ENCODE peak calls at places on chromosomes 12 and 14, in ten cellular contexts. G is pancreas, C is breast epithelium, J is brain microvascular endothelial cell, U is A549, Y is prostate gland, F is GM23338, E is substantia nigra, O is neural progenitor cell, M is psoas muscle. T is an unnamed sample.

GRCh38 chr12:46269429-46270241 is 792 bp upstream of the SLC38A1 start:
- DNase-seq in M (no peak), C (no peak), F (peak; percentile 74), J (no peak), E (no peak), Y (no peak), O (peak; percentile 56), G (no peak), U (no peak), T (no peak)

GRCh38 chr14:58690801-58691516 is 53.2 kb downstream of the DACT1 start:
- DNase-seq in C (no peak), F (no peak), M (no peak), G (peak; percentile 17), Y (no peak), J (no peak), O (no peak), E (no peak), U (no peak), T (no peak)

GRCh38 chr12:38883629-38884134 is 21.7 kb downstream of the CPNE8 start:
- DNase-seq in F (no peak), U (no peak), J (no peak), G (no peak), C (no peak), M (no peak), O (no peak), E (no peak), Y (no peak), T (no peak)

GRCh38 chr14:52044791-52045522 is 23.9 kb downstream of the NID2 start:
- DNase-seq in C (no peak), Y (no peak), O (no peak), J (peak; percentile 65), U (peak; percentile 20), G (peak; percentile 78), E (no peak), F (no peak), M (no peak), T (peak; percentile 73)

GRCh38 chr14:103839569-103839968 is 7.8 kb downstream of the PPP1R13B start:
- DNase-seq in U (no peak), F (no peak), M (no peak), G (no peak), Y (no peak), J (no peak), O (no peak), C (no peak), E (no peak), T (no peak)

GRCh38 chr14:67943947-67944346 is 124.4 kb downstream of the RAD51B start:
- DNase-seq in O (peak; percentile 92), G (peak; percentile 30), M (no peak), U (peak; percentile 92), J (peak; percentile 89), Y (peak; percentile 88), F (peak; percentile 95), C (peak; percentile 58), E (no peak), T (peak; percentile 79)

GRCh38 chr12:12608557-12608957 is 3.1 kb upstream of the CREBL2 start:
- DNase-seq in C (no peak), G (no peak), E (no peak), O (no peak), M (no peak), J (no peak), F (no peak), U (peak; percentile 68), Y (no peak), T (no peak)

GRCh38 chr14:97777622-97778021 is 980.4 kb downstream of the VRK1 start:
- DNase-seq in C (no peak), O (no peak), M (no peak), E (no peak), J (no peak), U (no peak), G (no peak), F (no peak), Y (no peak), T (no peak)

GRCh38 chr12:108939594-108939993 is 59.7 kb downstream of the DAO start:
- DNase-seq in G (no peak), E (no peak), J (peak; percentile 26), C (no peak), M (no peak), O (peak; percentile 56), Y (no peak), U (peak; percentile 57), F (peak; percentile 69), T (no peak)

GRCh38 chr14:61147369-61147897 is 133.7 kb downstream of the TMEM30B start:
- DNase-seq in E (no peak), U (no peak), J (peak; percentile 48), Y (no peak), O (no peak), M (no peak), C (no peak), G (no peak), F (no peak), T (no peak)

GRCh38 chr12:59650594-59651229 is 54.9 kb downstream of the SLC16A7 start:
- DNase-seq in G (no peak), E (no peak), M (no peak), J (no peak), O (no peak), Y (no peak), U (no peak), C (no peak), F (peak; percentile 14), T (no peak)

GRCh38 chr12:93707836-93708235 is 30.7 kb downstream of the CRADD start:
- DNase-seq in M (no peak), C (no peak), J (peak; percentile 24), F (no peak), G (no peak), O (no peak), E (no peak), Y (no peak), U (peak; percentile 59), T (no peak)

GRCh38 chr12:3036901-3037600 is 40.1 kb upstream of the TSPAN9 start:
- DNase-seq in M (no peak), O (no peak), E (no peak), C (no peak), J (no peak), F (no peak), Y (no peak), U (no peak), G (no peak), T (no peak)

GRCh38 chr12:3034067-3034750 is 43.0 kb upstream of the TSPAN9 start:
- DNase-seq in M (peak; percentile 90), G (peak; percentile 70), O (peak; percentile 83), U (peak; percentile 79), F (peak; percentile 94), Y (no peak), E (no peak), J (peak; percentile 80), C (peak; percentile 61), T (peak; percentile 35)

GRCh38 chr12:3033538-3033865 is 43.7 kb upstream of the TSPAN9 start:
- DNase-seq in M (peak; percentile 81), E (no peak), C (no peak), Y (no peak), F (no peak), O (no peak), U (no peak), J (no peak), G (no peak), T (no peak)

GRCh38 chr12:3035815-3036702 is 41.1 kb upstream of the TSPAN9 start:
- DNase-seq in Y (no peak), G (no peak), O (peak; percentile 78), J (peak; percentile 28), U (no peak), M (no peak), E (peak; percentile 34), F (peak; percentile 42), C (no peak), T (no peak)

DNA sequence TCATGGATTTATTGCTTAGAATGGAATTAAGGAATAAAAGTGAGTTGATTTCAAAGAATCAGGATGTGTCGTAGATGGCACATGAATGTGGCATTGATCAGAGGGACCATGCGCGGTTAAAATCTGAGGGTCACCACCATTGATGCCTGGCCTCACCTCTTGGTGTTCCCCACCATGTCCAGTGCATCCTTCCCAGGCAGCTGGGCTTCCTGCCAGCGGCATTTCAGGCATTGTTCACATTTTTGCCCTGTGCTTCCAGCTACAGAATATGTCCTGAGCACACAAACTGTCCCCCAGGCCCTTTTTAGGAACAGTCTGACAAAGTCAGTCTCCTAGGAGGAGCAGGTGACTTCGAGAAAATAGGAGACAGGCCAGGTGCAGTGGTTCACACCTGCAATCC is 42.0 kb upstream of the TSPAN9 start:
- DNase-seq in J (peak; percentile 40), O (no peak), M (no peak), Y (no peak), C (no peak), U (no peak), F (no peak), G (no peak), E (no peak), T (no peak)
- H3K27ac ChIP-seq in J (no peak overlapping the region), O (no peak overlapping the region), M (no peak overlapping the region), Y (no peak overlapping the region), C (no peak overlapping the region), U (no peak overlapping the region), F (peak overlapping the region; percentile 55), G (no peak overlapping the region), E (peak overlapping the region; percentile 95), T (no peak overlapping the region)

GRCh38 chr12:113647048-113647447 is 175.4 kb upstream of the LHX5 start:
- DNase-seq in F (peak; percentile 51), E (no peak), G (no peak), J (no peak), M (no peak), C (no peak), U (peak; percentile 29), Y (no peak), O (peak; percentile 53), T (no peak)
- H3K27ac ChIP-seq in F (no peak overlapping the region), E (no peak overlapping the region), G (no peak overlapping the region), J (no peak overlapping the region), M (no peak overlapping the region), C (no peak overlapping the region), U (no peak overlapping the region), Y (no peak overlapping the region), O (no peak overlapping the region), T (no peak overlapping the region)

DNA sequence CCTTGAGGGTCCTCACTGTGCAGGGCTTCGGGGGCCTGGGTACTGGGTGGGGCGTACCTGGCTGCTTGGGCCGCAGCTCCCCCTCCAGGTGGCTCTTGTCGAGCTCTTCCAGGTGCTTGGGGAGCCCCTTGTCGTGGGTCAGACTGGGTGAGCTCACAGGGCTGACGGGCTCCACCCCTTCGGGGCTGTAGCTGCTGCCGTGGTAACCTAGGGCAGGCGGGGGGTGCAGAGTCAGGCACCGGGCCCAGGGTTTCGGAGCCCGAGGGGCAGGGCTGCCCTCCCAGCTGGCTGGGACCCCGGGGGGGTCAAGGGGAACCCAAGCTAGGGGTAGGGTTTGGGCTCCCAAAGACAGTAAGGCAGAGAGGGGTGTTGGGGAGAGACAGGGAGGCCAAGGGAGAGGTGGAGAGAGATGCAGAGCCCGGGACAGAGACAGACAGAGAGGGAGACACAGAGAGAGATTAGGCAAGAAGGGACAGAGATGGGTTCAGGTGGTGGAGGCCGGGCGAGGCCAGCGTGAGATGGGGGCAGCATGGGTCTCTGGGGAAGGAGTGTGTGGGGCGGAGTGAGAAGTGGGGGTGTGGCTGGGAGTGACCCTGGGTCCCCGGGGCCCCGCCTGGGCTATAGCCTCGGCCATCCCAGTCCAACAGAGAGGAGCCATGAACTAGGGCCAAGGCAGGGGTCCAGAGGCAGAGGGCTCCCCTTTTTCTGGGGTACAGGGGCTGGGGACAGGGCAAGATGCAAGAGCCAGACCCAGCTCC is 40.7 kb downstream of the RFLNA start:
- DNase-seq in F (peak; percentile 34), U (no peak), E (no peak), M (no peak), C (no peak), G (peak; percentile 32), O (no peak), Y (no peak), J (no peak), T (no peak)
- H3K27ac ChIP-seq in F (no peak overlapping the region), U (peak overlapping the region; percentile 27), E (no peak overlapping the region), M (no peak overlapping the region), C (peak overlapping the region; percentile 39), G (no peak overlapping the region), O (no peak overlapping the region), Y (no peak overlapping the region), J (no peak overlapping the region), T (no peak overlapping the region)

GRCh38 chr14:99522457-99522891 is 41.3 kb downstream of the CCNK start:
- DNase-seq in E (no peak), G (no peak), M (peak; percentile 54), Y (no peak), J (peak; percentile 47), U (peak; percentile 55), O (peak; percentile 56), C (no peak), F (no peak), T (no peak)
- H3K27ac ChIP-seq in E (no peak overlapping the region), G (no peak overlapping the region), M (no peak overlapping the region), Y (peak overlapping the region; percentile 63), J (no peak overlapping the region), U (peak overlapping the region; percentile 90), O (peak overlapping the region; percentile 95), C (no peak overlapping the region), F (peak overlapping the region; percentile 59), T (no peak overlapping the region)

T was measured in tibial artery.